ENCODE peak calls at places on chromosomes 2 and 18, in eight cellular contexts. W, O, G, A, Z, H, U and N are unnamed samples.
A peak's percentile ranks its signal among the peaks of the same experiment; 100 is the strongest.

GRCh38 chr2:112149866-112150435 is 11.8 kb downstream of the FBLN7 start:
- DNase-seq in G (no peak), O (no peak), W (no peak), A (no peak), Z (no peak), U (no peak), H (no peak), N (no peak)

GRCh38 chr18:8097399-8097798 is 511.8 kb upstream of the RAB12 start:
- DNase-seq in U (no peak), W (no peak), H (no peak), Z (no peak), A (no peak), G (no peak), O (no peak), N (no peak)

GRCh38 chr18:44725300-44726096 is 44.8 kb downstream of the SETBP1 start:
- DNase-seq in U (no peak), G (peak; percentile 79), W (no peak), Z (no peak), A (peak; percentile 75), O (no peak), H (peak; percentile 71), N (peak; percentile 44)

GRCh38 chr2:215137741-215138340 is 585 bp downstream of the ABCA12 start:
- DNase-seq in G (peak; percentile 15), Z (no peak), O (no peak), A (no peak), W (peak; percentile 43), H (no peak), U (no peak), N (no peak)

GRCh38 chr2:237281900-237282306 is 132.1 kb downstream of the COL6A3 start:
- DNase-seq in Z (no peak), W (no peak), O (no peak), G (no peak), A (no peak), H (no peak), U (no peak), N (peak; percentile 78)

GRCh38 chr18:48575301-48575657 is 36.4 kb downstream of the CTIF start:
- DNase-seq in G (no peak), U (no peak), O (no peak), W (no peak), Z (no peak), H (no peak), A (no peak), N (no peak)

GRCh38 chr2:126244937-126245336 is 411.0 kb upstream of the GYPC start:
- DNase-seq in H (peak; percentile 4), Z (peak; percentile 61), A (peak; percentile 59), G (no peak), O (no peak), W (no peak), U (peak; percentile 51), N (peak; percentile 74)

GRCh38 chr2:31434911-31435310 is 20.4 kb upstream of the XDH start:
- DNase-seq in A (no peak), U (no peak), O (peak; percentile 36), H (no peak), Z (no peak), W (no peak), G (no peak), N (no peak)

DNA sequence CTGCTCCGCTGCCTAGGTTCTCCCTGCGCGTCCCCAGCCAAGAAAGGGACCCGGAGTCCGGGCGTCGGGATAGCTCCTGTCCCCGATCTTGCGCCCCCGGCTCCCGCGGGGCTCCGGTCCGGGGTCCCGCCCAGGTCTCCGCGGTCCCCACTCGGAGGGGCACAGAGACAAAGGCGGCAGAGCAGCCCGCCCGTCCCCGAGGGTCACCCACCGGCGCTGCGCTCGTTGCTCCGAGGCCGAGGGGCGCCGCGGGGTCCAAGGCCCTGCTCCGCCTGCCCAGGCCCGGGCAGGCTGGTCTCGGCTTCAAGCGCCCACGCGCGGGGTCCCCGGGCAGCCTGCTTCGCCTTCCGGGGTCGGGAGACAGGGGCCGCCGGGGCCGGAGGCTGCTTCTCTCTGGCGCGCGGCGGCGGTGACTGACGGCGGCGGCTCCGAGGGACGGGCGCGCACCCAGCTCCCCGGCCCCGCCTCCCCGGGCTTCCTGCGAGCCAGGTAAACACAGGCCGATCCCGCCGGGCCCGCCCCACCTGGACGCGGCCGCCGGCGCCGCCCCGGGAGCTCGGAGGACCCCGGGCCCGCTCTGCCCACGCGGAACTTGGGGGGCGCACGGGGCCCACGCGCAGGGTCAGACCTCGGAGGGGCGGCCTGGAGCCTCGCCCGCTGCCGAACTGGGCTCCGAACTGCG is at the start of gene MBP:
- DNase-seq in U (no peak), H (no peak), Z (no peak), O (no peak), W (no peak), G (no peak), A (no peak), N (peak; percentile 71)
- TF ChIP-seq POLR2A in U (no peak), H (peak; percentile 82), Z (no peak), O (no peak), W (peak; percentile 66), G (no peak), A (no peak), N (no peak)

DNA sequence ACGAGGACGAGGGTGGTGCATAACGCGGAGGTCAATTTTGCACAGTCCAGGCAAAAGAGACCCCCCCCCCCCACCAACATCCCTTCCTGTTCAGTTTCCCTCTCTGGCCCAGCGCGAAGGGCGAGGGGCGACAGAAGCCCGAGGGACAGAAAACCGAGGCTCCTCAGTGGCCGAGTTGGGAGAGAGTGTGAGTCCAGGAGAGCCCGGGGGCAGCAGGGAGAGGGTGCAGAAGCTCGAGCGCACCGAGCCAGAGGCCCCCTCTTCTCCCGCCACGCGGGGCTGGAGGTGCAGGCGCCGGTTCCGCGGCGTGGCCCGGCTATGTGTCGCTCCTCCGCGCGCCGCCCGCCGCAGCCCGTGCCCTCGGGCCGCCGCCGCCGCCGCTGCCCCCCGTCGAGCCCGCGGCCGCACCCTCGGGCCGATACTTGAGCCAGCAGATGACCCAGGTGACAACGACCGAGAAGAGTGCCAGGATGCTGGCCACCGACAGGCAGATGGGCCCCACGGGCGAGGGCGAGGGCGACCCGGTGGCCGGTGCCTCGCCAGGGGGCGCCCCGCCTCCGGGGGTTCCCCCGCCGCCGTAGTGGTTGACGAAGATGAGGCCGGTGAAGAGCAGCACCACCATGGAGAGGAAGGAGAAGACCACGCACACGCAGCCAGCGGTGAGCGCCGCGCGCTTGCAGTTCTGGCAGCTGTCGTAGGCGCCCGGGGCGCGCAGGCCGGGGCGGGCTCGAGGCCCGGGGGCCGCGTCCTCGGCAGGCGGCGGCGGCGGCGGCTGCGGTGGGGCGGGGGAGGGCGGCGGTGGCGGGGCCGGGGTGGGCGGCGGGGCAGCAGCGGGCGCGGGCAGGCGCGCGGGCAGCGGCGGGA is 20.1 kb upstream of the PAX3 start:
- DNase-seq in G (no peak), A (no peak), O (no peak), W (no peak), Z (no peak), U (no peak), H (no peak), N (peak; percentile 85)
- TF ChIP-seq CTCF in G (no peak), A (no peak), O (peak; percentile 32), W (no peak), Z (peak; percentile 43), U (peak; percentile 24), H (peak; percentile 66), N (peak; percentile 39)

GRCh38 chr2:221347471-221347870 is 224.6 kb downstream of the EPHA4 start:
- DNase-seq in G (peak; percentile 48), W (no peak), U (no peak), A (no peak), H (no peak), Z (no peak), O (no peak), N (no peak)

GRCh38 chr2:221343524-221343923 is 228.6 kb downstream of the EPHA4 start:
- DNase-seq in U (no peak), A (no peak), O (no peak), Z (no peak), G (no peak), H (no peak), W (no peak), N (no peak)

GRCh38 chr2:221342388-221342787 is 229.7 kb downstream of the EPHA4 start:
- DNase-seq in G (no peak), U (no peak), W (no peak), H (no peak), O (no peak), A (no peak), Z (no peak), N (no peak)

GRCh38 chr2:221345516-221345915 is 226.6 kb downstream of the EPHA4 start:
- DNase-seq in A (no peak), G (no peak), Z (no peak), U (no peak), W (no peak), H (no peak), O (no peak), N (no peak)

DNA sequence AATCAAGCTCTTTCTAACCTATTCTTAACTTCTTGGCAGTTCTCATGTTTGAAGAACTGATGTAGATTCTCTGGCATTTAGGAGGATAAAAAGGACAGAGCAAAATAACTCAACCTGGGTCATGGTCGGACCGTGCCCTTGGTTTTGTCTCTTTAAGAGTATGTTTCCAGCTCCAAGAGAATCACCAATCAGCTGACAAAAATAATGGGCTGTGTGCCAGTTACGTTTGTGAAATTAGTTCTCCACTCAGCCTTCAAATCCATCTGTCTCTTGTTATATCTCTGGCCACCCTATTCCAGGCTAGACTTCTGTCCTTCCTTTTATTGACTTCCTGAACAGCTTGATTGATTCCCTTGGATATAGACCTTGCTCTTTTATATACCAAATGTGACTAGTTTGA is 225.7 kb downstream of the EPHA4 start:
- DNase-seq in H (no peak), A (no peak), O (no peak), G (no peak), Z (no peak), U (no peak), W (no peak), N (no peak)
- TF ChIP-seq MAX in H (no peak), A (no peak), O (no peak), G (no peak), Z (no peak), U (no peak), W (no peak), N (no peak)

GRCh38 chr18:47032945-47033344 is 2.5 kb downstream of the ELOA2 start:
- DNase-seq in O (no peak), Z (no peak), H (no peak), U (no peak), G (no peak), A (no peak), W (no peak), N (no peak)

GRCh38 chr18:47036298-47036874 is 965 bp upstream of the ELOA2 start:
- DNase-seq in O (peak; percentile 13), W (peak; percentile 29), U (no peak), Z (peak; percentile 28), A (peak; percentile 28), H (no peak), G (peak; percentile 6), N (peak; percentile 22)

GRCh38 chr18:47040982-47041381 is 5.6 kb upstream of the ELOA2 start:
- DNase-seq in U (no peak), O (no peak), G (no peak), Z (no peak), A (no peak), W (no peak), H (no peak), N (no peak)

GRCh38 chr18:47035156-47035671 is at the start of gene ELOA2:
- DNase-seq in A (no peak), H (no peak), O (no peak), W (no peak), Z (no peak), G (no peak), U (no peak), N (no peak)

DNA sequence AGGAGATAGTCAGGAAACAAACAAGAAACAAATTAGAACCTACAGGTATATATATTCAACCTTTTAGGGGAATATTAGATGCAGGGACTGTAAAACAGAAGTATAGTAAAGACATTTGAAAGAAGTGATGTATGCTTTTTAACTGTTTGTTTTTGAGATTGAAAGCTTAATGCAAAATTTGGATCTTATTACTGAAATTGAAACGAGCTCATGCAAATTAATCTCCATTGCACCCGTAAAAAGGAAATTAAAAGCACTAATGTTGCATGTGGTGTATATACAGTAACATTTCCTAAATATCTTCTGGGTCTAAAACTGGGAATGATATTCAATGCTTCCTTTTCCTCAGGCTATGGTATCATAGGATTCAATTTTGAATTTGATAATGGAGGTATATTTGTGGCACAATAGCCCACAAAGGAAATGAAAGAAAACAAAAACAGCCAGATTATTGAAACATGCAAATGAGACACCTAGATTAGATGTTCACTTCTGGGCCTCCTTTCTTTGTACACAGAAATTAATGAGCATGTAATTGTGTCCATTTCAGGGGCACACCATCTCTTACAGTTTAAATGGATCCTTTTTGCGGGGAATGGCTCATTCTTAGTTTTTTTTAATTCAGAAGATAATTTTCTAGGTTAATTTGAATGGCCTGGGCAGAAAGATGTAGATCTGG is 1.6 kb upstream of the ELOA2 start:
- DNase-seq in W (no peak), H (no peak), U (no peak), G (no peak), A (no peak), Z (no peak), O (no peak), N (no peak)
- TF ChIP-seq POLR2A in W (no peak), H (no peak), U (no peak), G (no peak), A (no peak), Z (no peak), O (no peak), N (no peak)